ENCODE peak calls at places on chromosomes 5 and 9, in eight cellular contexts. R, C, O, G, S, X, M and A are unnamed samples. For H3K4me1 and H3K27me3, the result is how much of the 10 kb centered on the place peaks cover.

GRCh38 chr5:159887050-159887449 is 29.2 kb upstream of the ADRA1B start:
- DNase-seq in O (no peak), S (no peak), R (no peak), M (no peak), C (no peak), G (no peak), X (no peak), A (no peak)

GRCh38 chr5:67799732-67800234 is 415.8 kb upstream of the PIK3R1 start:
- DNase-seq in X (no peak), O (no peak), M (peak), G (peak), S (no peak), C (no peak), R (no peak), A (no peak)

GRCh38 chr9:86097510-86098224 is 1.7 kb downstream of the GOLM1 start:
- DNase-seq in M (no peak), S (peak), R (no peak), X (no peak), G (no peak), O (no peak), C (no peak), A (peak)

GRCh38 chr5:71882826-71883744 is 164.0 kb downstream of the CARTPT start:
- DNase-seq in C (no peak), M (no peak), X (no peak), R (no peak), G (no peak), O (no peak), S (no peak), A (no peak)

GRCh38 chr9:68979538-68980314 is 34.2 kb downstream of the PRKACG start:
- DNase-seq in G (no peak), R (no peak), S (peak), C (no peak), M (no peak), X (peak), O (no peak), A (no peak)

GRCh38 chr5:150559701-150560100 is 51.8 kb downstream of the NDST1 start:
- DNase-seq in X (no peak), M (no peak), C (no peak), G (no peak), S (no peak), O (no peak), R (no peak), A (no peak)

GRCh38 chr5:25362799-25363198 is 718.0 kb upstream of the CDH10 start:
- DNase-seq in G (no peak), C (no peak), X (no peak), M (no peak), O (no peak), R (no peak), S (no peak), A (no peak)

GRCh38 chr9:133643978-133644760 is 8.0 kb downstream of the DBH start:
- DNase-seq in M (no peak), C (no peak), G (no peak), S (no peak), R (no peak), O (no peak), X (no peak), A (no peak)

GRCh38 chr9:138063785-138064184 is 186.2 kb downstream of the CACNA1B start:
- DNase-seq in C (no peak), R (peak), O (no peak), M (no peak), S (no peak), G (no peak), X (no peak), A (no peak)

GRCh38 chr5:172559004-172559932 is 81.8 kb upstream of the NEURL1B start:
- DNase-seq in M (peak), S (peak), R (no peak), X (no peak), G (no peak), O (peak), C (no peak), A (no peak)

GRCh38 chr9:34237836-34238235 is 59.0 kb downstream of the UBAP1 start:
- DNase-seq in O (no peak), C (no peak), G (no peak), M (no peak), S (no peak), R (no peak), X (no peak), A (no peak)

GRCh38 chr5:97726106-97726505 is 543.1 kb upstream of the RIOK2 start:
- DNase-seq in G (no peak), C (no peak), R (no peak), X (no peak), S (no peak), M (no peak), O (no peak), A (no peak)

GRCh38 chr5:146291421-146292074 is 47.1 kb upstream of the POU4F3 start:
- DNase-seq in C (peak), R (no peak), O (no peak), S (no peak), X (peak), G (no peak), M (no peak), A (peak)

GRCh38 chr5:96487859-96488258 is 54.8 kb upstream of the PCSK1 start:
- DNase-seq in R (no peak), C (no peak), O (no peak), G (no peak), M (no peak), X (no peak), S (no peak), A (no peak)

GRCh38 chr5:420632-421286 is 22.2 kb upstream of the EXOC3 start:
- DNase-seq in G (no peak), C (no peak), M (no peak), O (no peak), R (peak), S (no peak), X (no peak), A (no peak)

GRCh38 chr5:56206126-56206525 is 27.0 kb downstream of the ANKRD55 start:
- DNase-seq in R (no peak), X (no peak), C (no peak), M (no peak), G (no peak), O (no peak), S (no peak), A (no peak)

GRCh38 chr9:117013596-117013995 is 326.5 kb downstream of the TRIM32 start:
- DNase-seq in C (no peak), R (no peak), X (no peak), G (no peak), S (no peak), O (no peak), M (no peak), A (no peak)

GRCh38 chr9:109161471-109161870 is 5.6 kb downstream of the FRRS1L start:
- DNase-seq in R (no peak), G (no peak), X (no peak), O (no peak), S (no peak), M (no peak), C (no peak), A (no peak)

GRCh38 chr5:141657937-141658545 is 6.8 kb upstream of the FCHSD1 start:
- DNase-seq in X (no peak), C (no peak), S (no peak), R (peak), M (no peak), O (no peak), G (no peak), A (no peak)

GRCh38 chr5:41870621-41871048 is 410 bp upstream of the OXCT1 start:
- DNase-seq in R (no peak), S (no peak), X (no peak), C (no peak), M (no peak), O (no peak), G (no peak), A (no peak)

GRCh38 chr5:104088876-104089778 is 526.5 kb upstream of the NUDT12 start:
- DNase-seq in R (no peak), X (no peak), C (no peak), M (no peak), O (no peak), S (no peak), G (no peak), A (no peak)

GRCh38 chr5:146877178-146877681 is 1.3 kb downstream of the PPP2R2B start:
- DNase-seq in M (no peak), G (no peak), R (no peak), X (peak), C (no peak), S (no peak), O (no peak), A (peak)

GRCh38 chr5:148393390-148393741 is 9.6 kb downstream of the FBXO38 start:
- DNase-seq in M (no peak), R (no peak), X (no peak), O (no peak), C (peak), G (no peak), S (no peak), A (no peak)

GRCh38 chr5:150604010-150604409 is 36.5 kb upstream of the SYNPO start:
- DNase-seq in M (no peak), G (no peak), O (no peak), C (no peak), R (no peak), X (no peak), S (no peak), A (no peak)

GRCh38 chr5:68292316-68292715 is 76.8 kb downstream of the PIK3R1 start:
- DNase-seq in S (no peak), G (no peak), X (no peak), R (no peak), C (no peak), M (no peak), O (no peak), A (no peak)

GRCh38 chr5:135883441-135883840 is 12.2 kb downstream of the IL9 start:
- DNase-seq in X (no peak), G (no peak), O (no peak), S (no peak), R (no peak), C (no peak), M (no peak), A (no peak)

GRCh38 chr5:51567636-51568035 is 184.4 kb downstream of the ISL1 start:
- DNase-seq in X (no peak), G (no peak), R (no peak), S (no peak), C (no peak), M (no peak), O (no peak), A (no peak)

GRCh38 chr5:127801751-127802476 is 98.7 kb downstream of the CCDC192 start:
- DNase-seq in C (no peak), M (no peak), G (no peak), X (no peak), S (no peak), R (no peak), O (no peak), A (no peak)

GRCh38 chr5:127802477-127802865 is 99.3 kb downstream of the CCDC192 start:
- DNase-seq in S (no peak), O (no peak), G (no peak), C (no peak), R (no peak), M (no peak), X (no peak), A (no peak)

GRCh38 chr5:127796207-127796606 is 93.0 kb downstream of the CCDC192 start:
- DNase-seq in O (no peak), C (peak), S (no peak), M (no peak), X (no peak), G (no peak), R (no peak), A (no peak)

GRCh38 chr5:127793879-127794278 is 90.7 kb downstream of the CCDC192 start:
- DNase-seq in X (no peak), G (no peak), R (no peak), S (no peak), C (no peak), M (no peak), O (no peak), A (no peak)

GRCh38 chr5:127799293-127799905 is 96.2 kb downstream of the CCDC192 start:
- DNase-seq in M (no peak), O (no peak), C (no peak), R (no peak), S (no peak), X (no peak), G (no peak), A (no peak)
- H3K4me1 ChIP-seq in M (under half), O (under half), C (under half), R (under half), S (under half), X (under half), G (under half), A (under half)

DNA sequence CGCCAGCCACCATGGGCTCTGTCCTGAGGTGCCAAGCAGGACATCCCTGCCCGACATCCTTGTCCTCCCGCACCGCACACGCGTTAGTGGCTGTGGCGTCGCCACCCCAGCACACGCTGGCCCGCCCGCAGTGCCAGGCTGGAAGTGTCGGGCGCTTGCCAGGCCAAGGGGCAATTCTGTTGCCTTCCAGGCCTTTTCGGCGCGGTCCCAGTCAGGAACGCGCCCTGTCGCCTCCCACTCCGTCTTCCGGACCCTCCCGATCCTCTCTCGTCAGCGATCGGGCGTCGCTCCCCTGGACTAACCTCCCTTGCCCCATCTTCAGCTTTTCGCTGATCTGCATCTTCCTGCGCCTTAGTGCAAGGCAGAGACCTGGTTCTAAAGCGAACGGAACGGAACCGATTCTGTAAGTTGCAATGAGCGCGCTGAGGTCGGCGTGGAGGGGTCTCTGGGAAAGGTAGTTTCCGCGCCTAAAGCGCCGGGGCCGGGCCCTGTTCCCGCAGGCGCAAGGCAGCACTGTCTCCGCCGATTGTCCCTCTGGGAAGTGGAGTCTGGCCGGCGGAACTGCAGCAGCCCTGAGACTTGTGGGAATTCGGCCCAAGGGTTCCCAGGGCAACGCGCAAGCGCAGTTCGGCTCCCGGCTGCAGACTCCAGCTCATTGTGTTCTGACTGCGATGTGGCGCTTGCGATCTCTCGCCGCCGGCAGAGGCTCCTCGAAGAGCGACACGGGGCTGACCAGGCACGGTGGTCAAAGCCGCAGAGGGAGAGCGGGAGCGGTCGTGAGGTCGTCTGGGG is at the start of gene ZNF454:
- DNase-seq in X (no peak), G (peak), C (no peak), O (peak), M (peak), R (peak), S (peak), A (peak)
- H3K4me3 ChIP-seq in X (no peak), G (peak), C (no peak), O (peak), M (peak), R (peak), S (peak), A (peak)

GRCh38 chr5:2753452-2754409 is 2.3 kb upstream of the IRX2 start:
- DNase-seq in G (no peak), O (no peak), X (no peak), C (peak), S (no peak), R (no peak), M (no peak), A (no peak)
- H3K27me3 ChIP-seq in G (under half), O (under half), X (under half), C (half or more), S (half or more), R (half or more), M (half or more), A (under half)

GRCh38 chr9:75102177-75102790 is 14.0 kb downstream of the OSTF1 start:
- DNase-seq in X (no peak), S (no peak), M (no peak), C (no peak), R (no peak), O (no peak), G (no peak), A (no peak)
- H3K4me1 ChIP-seq in X (under half), S (under half), M (half or more), C (under half), R (under half), O (half or more), G (under half), A (under half)

GRCh38 chr9:128088253-128088945 is 20.4 kb downstream of the SLC25A25 start:
- DNase-seq in R (no peak), M (no peak), S (no peak), O (no peak), X (peak), G (no peak), C (no peak), A (no peak)

GRCh38 chr9:128093016-128093415 is 25.0 kb downstream of the SLC25A25 start:
- DNase-seq in M (no peak), S (no peak), C (no peak), O (no peak), X (no peak), G (no peak), R (no peak), A (no peak)

GRCh38 chr9:128091571-128091970 is 23.5 kb downstream of the SLC25A25 start:
- DNase-seq in O (no peak), C (no peak), M (no peak), G (no peak), R (peak), S (no peak), X (no peak), A (no peak)

GRCh38 chr9:128092199-128092977 is 24.4 kb downstream of the SLC25A25 start:
- DNase-seq in O (no peak), S (no peak), G (no peak), X (no peak), C (no peak), R (peak), M (no peak), A (no peak)

GRCh38 chr9:128091144-128091543 is 23.1 kb downstream of the SLC25A25 start:
- DNase-seq in C (no peak), M (peak), G (no peak), X (no peak), R (peak), S (no peak), O (no peak), A (no peak)
- H3K4me3 ChIP-seq in C (no peak), M (peak), G (no peak), X (no peak), R (no peak), S (no peak), O (peak), A (no peak)

DNA sequence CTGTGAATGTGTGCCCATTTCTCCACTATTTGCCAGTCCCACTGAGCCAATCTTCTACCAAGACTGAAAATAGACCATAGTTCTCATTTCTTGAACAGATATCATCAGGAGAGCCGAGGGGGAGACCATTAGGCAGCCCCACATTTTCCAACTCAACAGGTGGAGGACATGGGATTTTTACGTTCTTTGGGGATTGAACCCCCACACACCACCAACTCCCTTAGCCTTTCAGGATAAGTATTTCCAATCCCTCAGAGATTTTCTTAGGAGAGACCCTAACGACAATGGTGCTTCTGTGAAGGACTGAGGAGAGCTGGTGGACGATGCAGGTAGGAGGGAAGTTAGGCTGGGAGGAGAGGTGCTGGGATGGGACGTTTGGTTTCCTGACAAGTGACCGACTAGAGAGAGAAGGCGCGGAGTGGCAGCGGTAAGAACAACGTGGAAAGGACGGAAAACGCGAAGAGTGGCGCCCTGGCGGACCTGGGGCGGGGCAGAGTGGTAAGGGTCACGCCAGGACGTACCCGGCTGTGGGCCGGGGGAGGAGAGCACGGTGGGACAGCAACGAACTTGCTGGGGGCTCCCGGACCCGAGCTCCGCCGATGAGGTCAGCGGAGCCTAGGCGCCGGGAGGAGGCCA is 681 bp upstream of the CHSY3 start:
- DNase-seq in O (no peak), C (peak), S (no peak), M (peak), X (no peak), G (no peak), R (no peak), A (no peak)
- H3K27me3 ChIP-seq in O (under half), C (half or more), S (under half), M (under half), X (under half), G (under half), R (under half), A (under half)

GRCh38 chr5:113232667-113233066 is 202.1 kb downstream of the TSSK1B start:
- DNase-seq in M (peak), R (no peak), O (no peak), X (no peak), G (no peak), S (no peak), C (no peak), A (no peak)
- H3K4me1 ChIP-seq in M (half or more), R (under half), O (under half), X (under half), G (under half), S (under half), C (under half), A (under half)